ENCODE peak calls at places on chromosomes 7 and 10, in four cellular contexts. R, W, D and E are unnamed samples.

GRCh38 chr7:153510674-153511073 is 541.5 kb upstream of the DPP6 start:
- DNase-seq in R (no peak), W (no peak), D (no peak), E (no peak)

GRCh38 chr7:92695308-92696261 is 105.4 kb upstream of the FAM133B start:
- DNase-seq in R (peak), W (no peak), D (peak), E (no peak)

GRCh38 chr7:157502701-157503111 is 165.9 kb downstream of the DNAJB6 start:
- DNase-seq in R (no peak), W (peak), D (no peak), E (peak)

GRCh38 chr7:107972986-107973385 is 30.0 kb downstream of the LAMB1 start:
- DNase-seq in R (no peak), W (no peak), D (no peak), E (no peak)

GRCh38 chr7:55304363-55304762 is 60.8 kb upstream of the LANCL2 start:
- DNase-seq in R (no peak), W (no peak), D (no peak), E (no peak)

GRCh38 chr10:77208857-77209256 is 428.8 kb downstream of the KCNMA1 start:
- DNase-seq in R (no peak), W (no peak), D (no peak), E (no peak)

GRCh38 chr10:51074238-51075028 is at the start of gene PRKG1:
- DNase-seq in R (peak), W (no peak), D (peak), E (no peak)

GRCh38 chr10:78584666-78585065 is 484.1 kb upstream of the ZMIZ1 start:
- DNase-seq in R (no peak), W (no peak), D (no peak), E (no peak)

GRCh38 chr7:129069021-129069420 is 14.1 kb upstream of the TNPO3 start:
- DNase-seq in R (no peak), W (no peak), D (no peak), E (peak)

GRCh38 chr7:127651556-127652332 is at the start of gene SND1:
- DNase-seq in R (peak), W (peak), D (peak), E (peak)

GRCh38 chr10:3482200-3482993 is 302.6 kb downstream of the KLF6 start:
- DNase-seq in R (no peak), W (no peak), D (peak), E (peak)

GRCh38 chr7:106459397-106460072 is 174.8 kb upstream of the NAMPT start:
- DNase-seq in R (no peak), W (no peak), D (no peak), E (no peak)

GRCh38 chr7:12684733-12685132 is 2.7 kb upstream of the ARL4A start:
- DNase-seq in R (no peak), W (no peak), D (no peak), E (no peak)

GRCh38 chr7:54563329-54563916 is 21.2 kb downstream of the VSTM2A start:
- DNase-seq in R (no peak), W (no peak), D (no peak), E (no peak)

GRCh38 chr10:4740471-4740870 is 85.5 kb upstream of the AKR1E2 start:
- DNase-seq in R (no peak), W (no peak), D (no peak), E (no peak)

GRCh38 chr10:116197961-116198360 is 75.0 kb downstream of the GFRA1 start:
- DNase-seq in R (peak), W (no peak), D (no peak), E (peak)

GRCh38 chr10:119686465-119687191 is 35.4 kb downstream of the BAG3 start:
- DNase-seq in R (peak), W (peak), D (peak), E (peak)
- H3K4me3 ChIP-seq in R (peak), W (peak), D (peak), E (no peak)

DNA sequence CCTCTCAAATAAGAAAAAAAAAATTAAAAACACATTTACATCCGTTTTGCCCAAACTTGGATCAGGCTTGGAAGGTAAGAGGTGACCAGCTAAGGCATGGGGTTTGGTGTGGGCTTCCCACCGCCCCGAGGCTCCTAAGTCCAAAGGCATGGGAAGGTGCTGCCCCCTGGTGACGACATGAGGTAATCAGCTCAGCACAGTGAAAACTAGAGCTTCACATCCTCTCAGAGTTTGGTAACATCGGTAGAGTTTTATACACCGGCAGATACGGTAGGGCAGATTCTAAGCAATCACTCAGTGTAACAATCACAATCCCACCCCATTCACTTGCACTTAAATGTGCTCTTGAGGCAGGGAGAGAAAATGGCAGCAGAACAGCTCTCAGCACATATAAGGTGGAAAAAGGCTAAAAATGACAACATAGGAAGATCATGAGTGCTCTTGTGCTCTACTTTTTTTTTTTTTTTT is 266.6 kb downstream of the ELMO1 start:
- DNase-seq in R (peak), W (peak), D (peak), E (peak)
- H3K4me3 ChIP-seq in R (no peak), W (no peak), D (no peak), E (no peak)

GRCh38 chr10:124596116-124596785 is 134.6 kb downstream of the LHPP start:
- DNase-seq in R (no peak), W (no peak), D (no peak), E (no peak)

GRCh38 chr10:124594240-124594639 is 132.6 kb downstream of the LHPP start:
- DNase-seq in R (no peak), W (no peak), D (no peak), E (peak)

GRCh38 chr10:124593431-124593985 is 131.9 kb downstream of the LHPP start:
- DNase-seq in R (no peak), W (no peak), D (no peak), E (no peak)

GRCh38 chr10:124596914-124597676 is 135.5 kb downstream of the LHPP start:
- DNase-seq in R (no peak), W (no peak), D (no peak), E (no peak)

DNA sequence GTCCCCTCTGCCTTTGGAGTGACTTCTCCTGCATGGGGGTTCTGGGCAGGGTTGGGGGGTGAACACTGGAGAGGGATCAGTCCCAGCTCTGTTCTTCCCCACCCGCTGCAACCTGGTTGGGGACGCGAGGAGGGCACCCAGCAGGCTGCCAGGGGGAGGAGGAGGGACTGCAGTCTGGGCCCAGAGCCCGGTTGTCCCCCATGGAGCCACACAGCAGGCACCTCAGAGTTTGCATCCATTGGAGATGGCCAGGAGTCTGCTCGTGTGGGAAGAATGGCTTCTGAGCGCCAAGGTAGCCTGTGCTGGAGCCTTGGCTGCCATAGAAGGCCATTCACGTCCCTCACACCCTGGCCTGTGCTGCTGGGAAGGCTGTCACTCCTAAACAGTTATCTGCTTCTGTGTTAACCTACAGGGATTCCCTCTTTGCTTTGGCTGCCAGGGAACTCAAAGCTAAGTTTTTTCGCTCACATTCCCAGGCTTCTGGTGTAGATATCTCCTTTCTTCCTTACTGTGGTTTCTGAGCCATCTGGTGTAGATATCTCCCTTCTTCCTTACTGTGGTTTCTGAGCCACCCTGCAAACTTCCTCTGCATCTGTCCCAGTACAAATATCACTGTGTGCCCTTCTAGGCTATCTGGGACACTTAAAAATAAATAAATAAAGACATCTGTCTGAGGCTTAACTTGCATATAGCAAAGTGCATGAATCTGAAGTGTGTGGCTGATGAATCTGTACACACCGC is 133.7 kb downstream of the LHPP start:
- DNase-seq in R (no peak), W (no peak), D (no peak), E (peak)
- H3K4me3 ChIP-seq in R (no peak), W (no peak), D (no peak), E (no peak)

GRCh38 chr10:5810235-5810634 is 3.0 kb downstream of the GDI2 start:
- DNase-seq in R (no peak), W (no peak), D (no peak), E (no peak)

GRCh38 chr10:5812283-5813090 is 747 bp downstream of the GDI2 start:
- DNase-seq in R (peak), W (peak), D (no peak), E (no peak)

GRCh38 chr10:5809541-5810154 is 3.6 kb downstream of the GDI2 start:
- DNase-seq in R (no peak), W (no peak), D (no peak), E (no peak)

GRCh38 chr10:5813091-5813340 is 218 bp downstream of the GDI2 start:
- DNase-seq in R (no peak), W (no peak), D (no peak), E (no peak)

GRCh38 chr10:5811387-5811821 is 1.8 kb downstream of the GDI2 start:
- DNase-seq in R (no peak), W (no peak), D (no peak), E (no peak)
- H3K4me3 ChIP-seq in R (peak), W (peak), D (peak), E (peak)

GRCh38 chr7:151233804-151234203 is 1.5 kb downstream of the CHPF2 start:
- DNase-seq in R (no peak), W (no peak), D (no peak), E (no peak)
- H3K4me3 ChIP-seq in R (no peak), W (no peak), D (peak), E (peak)

GRCh38 chr7:28190077-28190476 is 9.5 kb upstream of the JAZF1 start:
- DNase-seq in R (no peak), W (no peak), D (no peak), E (no peak)

GRCh38 chr7:28191751-28192150 is 11.2 kb upstream of the JAZF1 start:
- DNase-seq in R (no peak), W (no peak), D (no peak), E (no peak)

GRCh38 chr7:28181921-28182517 is 1.4 kb upstream of the JAZF1 start:
- DNase-seq in R (no peak), W (no peak), D (no peak), E (no peak)

GRCh38 chr7:28183627-28184026 is 3.0 kb upstream of the JAZF1 start:
- DNase-seq in R (no peak), W (no peak), D (peak), E (no peak)

GRCh38 chr7:28187012-28187411 is 6.4 kb upstream of the JAZF1 start:
- DNase-seq in R (no peak), W (no peak), D (no peak), E (no peak)
- H3K4me3 ChIP-seq in R (no peak), W (no peak), D (no peak), E (no peak)

GRCh38 chr7:90710466-90710850 is 114.3 kb downstream of the CDK14 start:
- DNase-seq in R (no peak), W (no peak), D (no peak), E (no peak)
- H3K4me3 ChIP-seq in R (no peak), W (no peak), D (no peak), E (no peak)

GRCh38 chr10:43140414-43140813 is 2.2 kb downstream of the CSGALNACT2 start:
- DNase-seq in R (no peak), W (no peak), D (peak), E (peak)
- H3K4me3 ChIP-seq in R (no peak), W (peak), D (no peak), E (peak)

GRCh38 chr7:3260425-3260762 is 40.7 kb upstream of the SDK1 start:
- DNase-seq in R (peak), W (no peak), D (no peak), E (no peak)
- H3K4me3 ChIP-seq in R (peak), W (no peak), D (peak), E (no peak)

GRCh38 chr7:29807179-29807841 is 1.0 kb downstream of the WIPF3 start:
- DNase-seq in R (no peak), W (no peak), D (no peak), E (no peak)
- H3K4me3 ChIP-seq in R (peak), W (no peak), D (no peak), E (no peak)